ENCODE peak calls at places on chromosomes 16 and 17, in seven cellular contexts. W is HS-5, R is cardiac muscle cell, V is NCI-H2081, T is Calu3, N is body of pancreas, Z is hepatocyte. F is an unnamed sample.

GRCh38 chr17:72434581-72434980 is 313.8 kb downstream of the SOX9 start:
- DNase-seq in W (no peak), R (no peak), V (no peak), T (no peak), N (no peak), Z (no peak), F (no peak)

GRCh38 chr16:86928517-86929148 is 350.3 kb downstream of the FOXL1 start:
- DNase-seq in W (no peak), R (peak; percentile 41), V (no peak), T (no peak), N (no peak), Z (no peak), F (no peak)

GRCh38 chr16:2915196-2915929 is 3.6 kb downstream of the FLYWCH1 start:
- DNase-seq in W (no peak), R (no peak), V (no peak), T (no peak), N (no peak), Z (no peak), F (no peak)

GRCh38 chr17:42883802-42884553 is 16.6 kb upstream of the G6PC1 start:
- DNase-seq in W (no peak), R (no peak), V (no peak), T (no peak), N (no peak), Z (no peak), F (no peak)

GRCh38 chr17:80899402-80900268 is 92.0 kb upstream of the CHMP6 start:
- DNase-seq in W (no peak), R (peak; percentile 19), V (no peak), T (peak; percentile 15), N (peak; percentile 37), Z (peak; percentile 62), F (no peak)

GRCh38 chr16:72927199-72928088 is 120.5 kb downstream of the ZFHX3 start:
- DNase-seq in W (peak; percentile 69), R (peak; percentile 78), V (peak; percentile 85), T (peak; percentile 83), N (peak; percentile 56), Z (no peak), F (no peak)

GRCh38 chr16:3149630-3150345 is 15.0 kb downstream of the ZNF213 start:
- DNase-seq in W (no peak), R (peak; percentile 83), V (peak; percentile 23), T (peak; percentile 90), N (peak; percentile 70), Z (peak; percentile 90), F (peak; percentile 76)

GRCh38 chr16:85313541-85314208 is 201.4 kb upstream of the CIBAR2 start:
- DNase-seq in W (no peak), R (peak; percentile 11), V (no peak), T (no peak), N (no peak), Z (no peak), F (no peak)

GRCh38 chr16:52547001-52547833 is at the start of gene TOX3:
- DNase-seq in W (no peak), R (no peak), V (peak; percentile 20), T (peak; percentile 77), N (peak; percentile 73), Z (peak; percentile 85), F (peak; percentile 63)

GRCh38 chr17:68089881-68090280 is 54.3 kb downstream of the KPNA2 start:
- DNase-seq in W (no peak), R (peak; percentile 26), V (no peak), T (peak; percentile 73), N (peak; percentile 71), Z (peak; percentile 39), F (no peak)

GRCh38 chr17:45332505-45332904 is 15.7 kb upstream of the MAP3K14 start:
- DNase-seq in W (no peak), R (no peak), V (no peak), T (no peak), N (no peak), Z (no peak), F (no peak)

GRCh38 chr16:30740364-30741251 is 7.6 kb upstream of the PHKG2 start:
- DNase-seq in W (peak; percentile 59), R (peak; percentile 86), V (no peak), T (peak; percentile 98), N (peak; percentile 96), Z (peak; percentile 87), F (peak; percentile 92)

GRCh38 chr16:77297996-77298637 is 98.9 kb downstream of the SYCE1L start:
- DNase-seq in W (no peak), R (peak; percentile 28), V (no peak), T (peak; percentile 34), N (no peak), Z (no peak), F (no peak)

GRCh38 chr17:14331200-14331981 is 30.5 kb downstream of the HS3ST3B1 start:
- DNase-seq in W (no peak), R (no peak), V (no peak), T (no peak), N (no peak), Z (no peak), F (no peak)

GRCh38 chr16:84514295-84514873 is 9.9 kb upstream of the MEAK7 start:
- DNase-seq in W (no peak), R (no peak), V (no peak), T (no peak), N (no peak), Z (no peak), F (no peak)

GRCh38 chr17:78040561-78041400 is 82.3 kb downstream of the TNRC6C start:
- DNase-seq in W (no peak), R (peak; percentile 65), V (peak; percentile 88), T (peak; percentile 66), N (peak; percentile 23), Z (peak; percentile 30), F (peak; percentile 77)